ENCODE peak calls at places on chromosomes 12 and 14, in four cellular contexts. One of them, this sample, is unnamed.

GRCh38 chr12:120100630-120101029 is 15.9 kb downstream of the RAB35 start:
- DNase-seq in neural progenitor cell: no peak
- DNase-seq in sigmoid colon: peak; percentile 92
- DNase-seq in neuronal stem cell: no peak
- DNase-seq in this sample: no peak

GRCh38 chr12:78951746-78952532 is 87.4 kb downstream of the SYT1 start:
- DNase-seq in neural progenitor cell: peak; percentile 18
- DNase-seq in sigmoid colon: no peak
- DNase-seq in neuronal stem cell: peak; percentile 9
- DNase-seq in this sample: no peak

GRCh38 chr12:12442548-12443071 is 85.7 kb downstream of the BORCS5 start:
- DNase-seq in neural progenitor cell: no peak
- DNase-seq in sigmoid colon: no peak
- DNase-seq in neuronal stem cell: no peak
- DNase-seq in this sample: no peak

GRCh38 chr12:48197549-48197966 is 5.5 kb downstream of the OR10AD1 start:
- DNase-seq in neural progenitor cell: peak; percentile 37
- DNase-seq in sigmoid colon: no peak
- DNase-seq in neuronal stem cell: no peak
- DNase-seq in this sample: no peak

GRCh38 chr12:128969480-128970055 is 116.3 kb downstream of the GLT1D1 start:
- DNase-seq in neural progenitor cell: peak; percentile 88
- DNase-seq in sigmoid colon: no peak
- DNase-seq in neuronal stem cell: peak; percentile 35
- DNase-seq in this sample: no peak

GRCh38 chr12:126936181-126936851 is 1330.7 kb upstream of the TMEM132C start:
- DNase-seq in neural progenitor cell: no peak
- DNase-seq in sigmoid colon: peak; percentile 87
- DNase-seq in neuronal stem cell: no peak
- DNase-seq in this sample: no peak

GRCh38 chr12:116194935-116195431 is 82.5 kb downstream of the MED13L start:
- DNase-seq in neural progenitor cell: no peak
- DNase-seq in sigmoid colon: no peak
- DNase-seq in neuronal stem cell: no peak
- DNase-seq in this sample: no peak

GRCh38 chr14:64838656-64839055 is 41.1 kb downstream of the SPTB start:
- DNase-seq in neural progenitor cell: no peak
- DNase-seq in sigmoid colon: no peak
- DNase-seq in neuronal stem cell: no peak
- DNase-seq in this sample: no peak

GRCh38 chr14:33911046-33911445 is 39.8 kb downstream of the EGLN3 start:
- DNase-seq in neural progenitor cell: no peak
- DNase-seq in sigmoid colon: no peak
- DNase-seq in neuronal stem cell: no peak
- DNase-seq in this sample: no peak

GRCh38 chr12:13049816-13050215 is 5.6 kb downstream of the FAM234B start:
- DNase-seq in neural progenitor cell: no peak
- DNase-seq in sigmoid colon: no peak
- DNase-seq in neuronal stem cell: no peak
- DNase-seq in this sample: no peak

GRCh38 chr14:65704412-65704811 is 291.9 kb downstream of the FUT8 start:
- DNase-seq in neural progenitor cell: no peak
- DNase-seq in sigmoid colon: no peak
- DNase-seq in neuronal stem cell: no peak
- DNase-seq in this sample: no peak

GRCh38 chr14:54881761-54882401 is 20.7 kb downstream of the GCH1 start:
- DNase-seq in neural progenitor cell: no peak
- DNase-seq in sigmoid colon: no peak
- DNase-seq in neuronal stem cell: no peak
- DNase-seq in this sample: peak; percentile 1

GRCh38 chr12:3661028-3661427 is 91.9 kb downstream of the CRACR2A start:
- DNase-seq in neural progenitor cell: no peak
- DNase-seq in sigmoid colon: no peak
- DNase-seq in neuronal stem cell: no peak
- DNase-seq in this sample: no peak

GRCh38 chr12:52645120-52645761 is 6.8 kb downstream of the KRT2 start:
- DNase-seq in neural progenitor cell: no peak
- DNase-seq in sigmoid colon: no peak
- DNase-seq in neuronal stem cell: no peak
- DNase-seq in this sample: no peak

GRCh38 chr14:65396082-65396910 is 16.2 kb upstream of the FUT8 start:
- DNase-seq in neural progenitor cell: no peak
- DNase-seq in sigmoid colon: no peak
- DNase-seq in neuronal stem cell: no peak
- DNase-seq in this sample: no peak

GRCh38 chr14:67650694-67651093 is 23.7 kb downstream of the VTI1B start:
- DNase-seq in neural progenitor cell: no peak
- DNase-seq in sigmoid colon: no peak
- DNase-seq in neuronal stem cell: no peak
- DNase-seq in this sample: no peak

GRCh38 chr12:110548678-110549077 is 34.4 kb downstream of the PPTC7 start:
- DNase-seq in neural progenitor cell: no peak
- DNase-seq in sigmoid colon: no peak
- DNase-seq in neuronal stem cell: no peak
- DNase-seq in this sample: no peak

GRCh38 chr12:101563197-101563596 is 31.6 kb upstream of the MYBPC1 start:
- DNase-seq in neural progenitor cell: no peak
- DNase-seq in sigmoid colon: no peak
- DNase-seq in neuronal stem cell: no peak
- DNase-seq in this sample: no peak

GRCh38 chr12:67920432-67920831 is 68.8 kb upstream of the IFNG-AS1 start:
- DNase-seq in neural progenitor cell: no peak
- DNase-seq in sigmoid colon: no peak
- DNase-seq in neuronal stem cell: no peak
- DNase-seq in this sample: no peak

DNA sequence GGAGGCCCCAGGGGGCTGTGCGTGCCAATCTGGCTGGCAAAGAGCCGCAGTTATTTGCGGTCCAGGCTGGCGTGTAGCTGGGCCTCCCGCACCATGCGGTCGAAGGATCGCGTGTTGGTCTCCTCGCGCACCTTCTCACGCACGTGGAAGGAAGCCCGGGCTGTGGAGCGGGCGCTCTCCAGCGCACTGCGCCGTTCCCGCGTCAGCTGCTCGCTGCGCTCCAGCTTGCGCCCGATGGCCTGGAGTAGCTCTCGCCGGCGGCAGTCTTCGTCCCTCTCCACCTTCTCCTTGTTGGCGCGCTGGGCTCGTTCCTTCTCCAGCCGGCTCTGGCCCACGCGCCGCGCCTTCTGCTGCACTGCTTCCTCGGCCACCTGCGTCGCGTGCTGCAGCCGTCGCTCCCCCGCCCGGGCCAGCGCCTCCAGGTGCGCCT is 3.2 kb downstream of the CCDC177 start:
- DNase-seq in neural progenitor cell: no peak
- DNase-seq in sigmoid colon: no peak
- DNase-seq in neuronal stem cell: no peak
- DNase-seq in this sample: no peak
- H3K4me3 ChIP-seq in neural progenitor cell: no peak overlapping the region
- H3K4me3 ChIP-seq in sigmoid colon: peak overlapping the region; percentile 46
- H3K4me3 ChIP-seq in neuronal stem cell: no peak overlapping the region
- H3K4me3 ChIP-seq in this sample: no peak overlapping the region

GRCh38 chr12:7090222-7090998 is 1.8 kb downstream of the C1R start:
- DNase-seq in neural progenitor cell: peak; percentile 33
- DNase-seq in sigmoid colon: no peak
- DNase-seq in neuronal stem cell: no peak
- DNase-seq in this sample: peak; percentile 93
- H3K4me3 ChIP-seq in neural progenitor cell: no peak overlapping the region
- H3K4me3 ChIP-seq in sigmoid colon: peak overlapping the region; percentile 53
- H3K4me3 ChIP-seq in neuronal stem cell: no peak overlapping the region
- H3K4me3 ChIP-seq in this sample: no peak overlapping the region

DNA sequence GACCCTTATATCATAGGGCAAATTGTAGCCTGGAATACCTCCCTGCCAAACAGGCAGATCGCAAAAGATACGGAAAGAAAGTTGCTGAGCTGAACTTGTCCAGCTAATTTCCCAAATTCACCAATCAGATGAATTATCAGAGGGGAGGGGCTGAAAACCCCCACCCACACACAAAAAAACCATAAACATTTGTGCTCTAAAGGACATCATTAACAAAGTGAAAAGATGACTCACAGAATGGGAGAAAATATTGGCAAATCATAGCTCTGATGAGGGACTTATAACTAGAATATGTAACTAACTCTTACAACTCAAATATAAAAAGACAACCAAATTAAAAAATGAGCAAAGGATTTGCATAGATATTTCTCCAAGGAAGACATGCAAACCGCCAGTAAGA is 36.3 kb downstream of the PTHLH start:
- DNase-seq in neural progenitor cell: peak; percentile 5
- DNase-seq in sigmoid colon: no peak
- DNase-seq in neuronal stem cell: no peak
- DNase-seq in this sample: no peak
- H3K4me3 ChIP-seq in neural progenitor cell: no peak overlapping the region
- H3K4me3 ChIP-seq in sigmoid colon: no peak overlapping the region
- H3K4me3 ChIP-seq in neuronal stem cell: no peak overlapping the region
- H3K4me3 ChIP-seq in this sample: no peak overlapping the region

DNA sequence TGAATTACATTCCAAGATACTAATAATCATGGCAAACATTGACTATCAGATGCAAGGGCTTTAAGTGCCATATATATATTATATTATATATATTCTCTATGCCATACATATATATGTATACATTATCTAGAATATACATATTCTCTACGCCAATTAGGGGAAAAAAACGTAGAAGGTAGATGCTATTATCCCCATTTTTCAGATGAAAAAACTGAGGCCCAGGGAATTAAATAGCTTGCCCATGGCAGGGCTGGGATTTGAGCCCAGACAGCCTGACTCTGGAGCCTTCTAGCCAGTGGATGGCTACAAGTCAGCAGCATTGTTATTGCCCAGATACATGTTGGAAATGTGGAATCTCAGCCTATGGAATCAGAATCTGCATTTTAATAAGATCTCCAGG is 116.0 kb upstream of the BTG1 start:
- DNase-seq in neural progenitor cell: no peak
- DNase-seq in sigmoid colon: no peak
- DNase-seq in neuronal stem cell: no peak
- DNase-seq in this sample: no peak
- H3K4me3 ChIP-seq in neural progenitor cell: no peak overlapping the region
- H3K4me3 ChIP-seq in sigmoid colon: no peak overlapping the region
- H3K4me3 ChIP-seq in neuronal stem cell: no peak overlapping the region
- H3K4me3 ChIP-seq in this sample: no peak overlapping the region

GRCh38 chr12:122183588-122183940 is 641 bp downstream of the LRRC43 start:
- DNase-seq in neural progenitor cell: no peak
- DNase-seq in sigmoid colon: no peak
- DNase-seq in neuronal stem cell: no peak
- DNase-seq in this sample: no peak

GRCh38 chr12:122185079-122185478 is 2.2 kb downstream of the LRRC43 start:
- DNase-seq in neural progenitor cell: no peak
- DNase-seq in sigmoid colon: no peak
- DNase-seq in neuronal stem cell: no peak
- DNase-seq in this sample: no peak

GRCh38 chr12:122185494-122186082 is 2.7 kb downstream of the LRRC43 start:
- DNase-seq in neural progenitor cell: no peak
- DNase-seq in sigmoid colon: no peak
- DNase-seq in neuronal stem cell: no peak
- DNase-seq in this sample: no peak

GRCh38 chr12:122184522-122184921 is 1.6 kb downstream of the LRRC43 start:
- DNase-seq in neural progenitor cell: no peak
- DNase-seq in sigmoid colon: no peak
- DNase-seq in neuronal stem cell: no peak
- DNase-seq in this sample: no peak

GRCh38 chr12:122182887-122183587 is at the start of gene LRRC43:
- DNase-seq in neural progenitor cell: peak; percentile 79
- DNase-seq in sigmoid colon: no peak
- DNase-seq in neuronal stem cell: peak; percentile 51
- DNase-seq in this sample: no peak
- H3K4me3 ChIP-seq in neural progenitor cell: peak within 1 kb of the TSS; percentile 65
- H3K4me3 ChIP-seq in sigmoid colon: peak within 1 kb of the TSS; percentile 54
- H3K4me3 ChIP-seq in neuronal stem cell: peak within 1 kb of the TSS; percentile 45
- H3K4me3 ChIP-seq in this sample: no peak within 1 kb of the TSS

DNA sequence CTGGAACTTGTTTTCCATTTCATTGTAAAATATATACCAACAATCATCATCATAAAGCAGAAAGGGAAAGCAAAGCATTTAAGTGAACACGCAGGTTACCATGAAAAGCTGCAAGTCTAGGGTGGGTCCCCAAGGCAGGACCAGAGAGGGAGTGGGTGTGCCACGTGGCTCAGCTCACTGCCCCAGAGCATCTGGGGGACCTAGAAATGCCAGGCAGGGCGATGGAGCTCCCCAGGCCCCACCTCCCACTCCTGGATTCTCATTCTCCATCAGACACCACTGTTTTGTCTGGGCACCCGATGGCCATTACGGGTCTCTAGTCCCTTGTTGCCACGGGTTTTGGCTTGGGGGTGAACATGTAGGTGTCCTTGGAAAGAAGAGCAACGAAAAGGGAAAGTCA is 34.7 kb downstream of the BCL11B start:
- DNase-seq in neural progenitor cell: no peak
- DNase-seq in sigmoid colon: no peak
- DNase-seq in neuronal stem cell: no peak
- DNase-seq in this sample: no peak
- H3K4me3 ChIP-seq in neural progenitor cell: no peak overlapping the region
- H3K4me3 ChIP-seq in sigmoid colon: no peak overlapping the region
- H3K4me3 ChIP-seq in neuronal stem cell: no peak overlapping the region
- H3K4me3 ChIP-seq in this sample: no peak overlapping the region

GRCh38 chr12:6201775-6202292 is 1.6 kb downstream of the CD9 start:
- DNase-seq in neural progenitor cell: no peak
- DNase-seq in sigmoid colon: no peak
- DNase-seq in neuronal stem cell: no peak
- DNase-seq in this sample: no peak
- H3K4me3 ChIP-seq in neural progenitor cell: no peak overlapping the region
- H3K4me3 ChIP-seq in sigmoid colon: peak overlapping the region; percentile 94
- H3K4me3 ChIP-seq in neuronal stem cell: no peak overlapping the region
- H3K4me3 ChIP-seq in this sample: peak overlapping the region; percentile 63

GRCh38 chr14:85533821-85534271 is 3.9 kb downstream of the FLRT2 start:
- DNase-seq in neural progenitor cell: no peak
- DNase-seq in sigmoid colon: peak; percentile 64
- DNase-seq in neuronal stem cell: no peak
- DNase-seq in this sample: peak; percentile 60
- H3K4me3 ChIP-seq in neural progenitor cell: peak overlapping the region; percentile 74
- H3K4me3 ChIP-seq in sigmoid colon: peak overlapping the region; percentile 63
- H3K4me3 ChIP-seq in neuronal stem cell: peak overlapping the region; percentile 56
- H3K4me3 ChIP-seq in this sample: peak overlapping the region; percentile 74